ENCODE peak calls at places on chromosomes 5 and 9, in five cellular contexts. One of them, this sample, is unnamed.
A peak's percentile ranks its signal among the peaks of the same experiment; 100 is the strongest.

GRCh38 chr5:103454774-103455173 is 107.8 kb downstream of the NUDT12 start:
- DNase-seq in GM23248: peak; percentile 39
- DNase-seq in lower lobe of right lung: no peak
- DNase-seq in IMR-90: peak; percentile 33
- DNase-seq in CD8-positive, alpha-beta memory T cell: no peak
- DNase-seq in this sample: no peak

GRCh38 chr5:92378961-92379611 is 996.0 kb upstream of the ARRDC3 start:
- DNase-seq in GM23248: peak; percentile 36
- DNase-seq in lower lobe of right lung: no peak
- DNase-seq in IMR-90: peak; percentile 49
- DNase-seq in CD8-positive, alpha-beta memory T cell: no peak
- DNase-seq in this sample: no peak

GRCh38 chr5:170741801-170742200 is 41.7 kb upstream of the GABRP start:
- DNase-seq in GM23248: no peak
- DNase-seq in lower lobe of right lung: no peak
- DNase-seq in IMR-90: no peak
- DNase-seq in CD8-positive, alpha-beta memory T cell: no peak
- DNase-seq in this sample: no peak

GRCh38 chr9:89500008-89500407 is 2.1 kb upstream of the SEMA4D start:
- DNase-seq in GM23248: no peak
- DNase-seq in lower lobe of right lung: no peak
- DNase-seq in IMR-90: no peak
- DNase-seq in CD8-positive, alpha-beta memory T cell: no peak
- DNase-seq in this sample: no peak

GRCh38 chr9:105881654-105882349 is 187.5 kb downstream of the TMEM38B start:
- DNase-seq in GM23248: peak; percentile 61
- DNase-seq in lower lobe of right lung: peak; percentile 52
- DNase-seq in IMR-90: peak; percentile 53
- DNase-seq in CD8-positive, alpha-beta memory T cell: peak; percentile 42
- DNase-seq in this sample: peak; percentile 63

GRCh38 chr5:159884917-159885620 is 31.2 kb upstream of the ADRA1B start:
- DNase-seq in GM23248: peak; percentile 79
- DNase-seq in lower lobe of right lung: no peak
- DNase-seq in IMR-90: peak; percentile 33
- DNase-seq in CD8-positive, alpha-beta memory T cell: no peak
- DNase-seq in this sample: no peak

GRCh38 chr9:108860354-108860753 is 1.7 kb upstream of the ACTL7A start:
- DNase-seq in GM23248: no peak
- DNase-seq in lower lobe of right lung: no peak
- DNase-seq in IMR-90: peak; percentile 7
- DNase-seq in CD8-positive, alpha-beta memory T cell: no peak
- DNase-seq in this sample: no peak

GRCh38 chr9:24487250-24487861 is 58.3 kb downstream of the IZUMO3 start:
- DNase-seq in GM23248: no peak
- DNase-seq in lower lobe of right lung: no peak
- DNase-seq in IMR-90: no peak
- DNase-seq in CD8-positive, alpha-beta memory T cell: no peak
- DNase-seq in this sample: no peak

GRCh38 chr9:109329274-109330258 is 8.7 kb upstream of the EPB41L4B start:
- DNase-seq in GM23248: peak; percentile 88
- DNase-seq in lower lobe of right lung: peak; percentile 71
- DNase-seq in IMR-90: peak; percentile 58
- DNase-seq in CD8-positive, alpha-beta memory T cell: no peak
- DNase-seq in this sample: peak; percentile 89

DNA sequence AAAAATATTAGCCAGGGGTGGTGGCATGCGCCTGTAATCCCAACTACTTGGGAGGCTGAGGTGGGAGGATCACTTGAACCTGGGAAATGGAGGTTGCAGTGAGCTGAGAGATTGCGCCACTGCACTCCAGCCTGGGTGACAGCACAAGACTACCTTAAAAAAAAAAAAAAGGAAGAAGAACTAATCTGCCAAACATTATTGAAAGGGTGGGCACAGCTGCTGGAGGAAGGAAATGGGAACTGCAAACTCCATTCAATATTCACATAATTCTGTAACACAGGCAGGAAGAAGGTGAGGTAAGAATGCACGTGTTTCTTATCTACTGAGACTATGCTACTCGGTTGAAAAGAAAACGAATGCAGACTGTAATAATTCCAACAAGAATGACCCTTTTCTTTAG is 121.1 kb upstream of the GNA14 start:
- DNase-seq in GM23248: no peak
- DNase-seq in lower lobe of right lung: peak; percentile 45
- DNase-seq in IMR-90: no peak
- DNase-seq in CD8-positive, alpha-beta memory T cell: no peak
- DNase-seq in this sample: no peak
- H3K27ac ChIP-seq in GM23248: no peak overlapping the region
- H3K27ac ChIP-seq in lower lobe of right lung: no peak overlapping the region
- H3K27ac ChIP-seq in IMR-90: no peak overlapping the region
- H3K27ac ChIP-seq in CD8-positive, alpha-beta memory T cell: no peak overlapping the region
- H3K27ac ChIP-seq in this sample: no peak overlapping the region

GRCh38 chr5:51386916-51387853 is 3.9 kb downstream of the ISL1 start:
- DNase-seq in GM23248: no peak
- DNase-seq in lower lobe of right lung: no peak
- DNase-seq in IMR-90: no peak
- DNase-seq in CD8-positive, alpha-beta memory T cell: no peak
- DNase-seq in this sample: no peak
- H3K4me3 ChIP-seq in GM23248: no peak overlapping the region
- H3K4me3 ChIP-seq in lower lobe of right lung: no peak overlapping the region
- H3K4me3 ChIP-seq in IMR-90: peak overlapping the region; percentile 5
- H3K4me3 ChIP-seq in CD8-positive, alpha-beta memory T cell: no peak overlapping the region
- H3K4me3 ChIP-seq in this sample: no peak overlapping the region

GRCh38 chr5:146041180-146041789 is 64.1 kb downstream of the PLAC8L1 start:
- DNase-seq in GM23248: peak; percentile 35
- DNase-seq in lower lobe of right lung: no peak
- DNase-seq in IMR-90: no peak
- DNase-seq in CD8-positive, alpha-beta memory T cell: no peak
- DNase-seq in this sample: no peak
- H3K27ac ChIP-seq in GM23248: no peak overlapping the region
- H3K27ac ChIP-seq in lower lobe of right lung: no peak overlapping the region
- H3K27ac ChIP-seq in IMR-90: no peak overlapping the region
- H3K27ac ChIP-seq in CD8-positive, alpha-beta memory T cell: no peak overlapping the region
- H3K27ac ChIP-seq in this sample: no peak overlapping the region

DNA sequence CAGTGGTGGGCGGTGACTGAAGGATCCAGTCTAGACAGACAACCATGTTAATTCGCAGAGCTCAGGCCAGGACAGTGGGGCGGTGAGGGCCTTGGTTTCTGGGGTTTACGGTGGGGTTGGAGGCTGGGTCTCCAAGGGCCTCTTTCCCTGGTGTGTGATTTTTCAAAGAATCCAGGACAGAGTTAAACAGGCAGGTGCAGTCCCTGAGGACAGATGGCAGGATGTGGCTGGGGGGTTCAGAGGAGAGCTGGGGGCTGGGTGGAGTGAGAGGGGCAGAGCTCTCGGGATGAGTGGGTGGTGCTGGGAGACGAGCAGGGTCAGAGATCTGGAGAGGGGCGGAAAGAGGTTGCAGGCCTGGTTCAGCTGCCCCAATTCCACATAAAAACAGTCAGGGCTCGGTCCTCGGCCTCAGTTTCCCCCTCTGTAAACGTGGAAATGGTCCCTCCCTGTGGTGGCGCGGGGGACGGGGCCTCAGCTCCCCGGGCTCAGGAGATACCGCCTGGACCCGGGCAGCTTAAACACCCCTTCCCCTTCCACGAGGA is 145.9 kb downstream of the GAPVD1 start:
- DNase-seq in GM23248: no peak
- DNase-seq in lower lobe of right lung: no peak
- DNase-seq in IMR-90: no peak
- DNase-seq in CD8-positive, alpha-beta memory T cell: no peak
- DNase-seq in this sample: no peak
- H3K4me3 ChIP-seq in GM23248: peak overlapping the region; percentile 73
- H3K4me3 ChIP-seq in lower lobe of right lung: peak overlapping the region; percentile 71
- H3K4me3 ChIP-seq in IMR-90: peak overlapping the region; percentile 82
- H3K4me3 ChIP-seq in CD8-positive, alpha-beta memory T cell: no peak overlapping the region
- H3K4me3 ChIP-seq in this sample: no peak overlapping the region

DNA sequence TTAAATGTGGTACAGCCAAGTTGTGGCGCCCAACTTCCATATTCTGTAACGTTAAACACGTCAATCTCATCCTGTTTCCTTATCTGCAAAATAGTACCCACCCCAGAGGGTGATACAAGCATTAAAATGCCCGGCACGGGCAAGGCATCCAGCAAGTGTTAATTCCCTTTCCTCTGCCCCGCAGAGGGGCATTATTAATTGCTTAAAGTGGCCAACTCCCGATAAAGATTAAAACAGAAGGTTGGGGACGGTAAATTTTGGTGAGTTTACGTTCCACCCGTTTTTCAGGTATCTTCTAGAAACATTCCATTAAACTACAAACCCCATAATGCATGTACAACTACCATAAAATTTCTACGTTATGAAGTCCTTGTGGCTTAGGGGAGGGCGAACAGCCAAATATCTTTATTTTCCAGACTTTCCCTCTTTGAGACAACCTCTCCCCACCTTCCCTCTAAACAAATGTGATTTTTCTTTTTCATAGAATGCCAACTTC is 1.3 kb upstream of the GPBP1 start:
- DNase-seq in GM23248: peak; percentile 54
- DNase-seq in lower lobe of right lung: no peak
- DNase-seq in IMR-90: no peak
- DNase-seq in CD8-positive, alpha-beta memory T cell: peak; percentile 60
- DNase-seq in this sample: no peak
- H3K27ac ChIP-seq in GM23248: peak overlapping the region; percentile 99
- H3K27ac ChIP-seq in lower lobe of right lung: peak overlapping the region; percentile 98
- H3K27ac ChIP-seq in IMR-90: peak overlapping the region; percentile 87
- H3K27ac ChIP-seq in CD8-positive, alpha-beta memory T cell: peak overlapping the region; percentile 97
- H3K27ac ChIP-seq in this sample: peak overlapping the region; percentile 100

GRCh38 chr9:94649100-94649855 is 10.0 kb upstream of the FBP1 start:
- DNase-seq in GM23248: peak; percentile 89
- DNase-seq in lower lobe of right lung: no peak
- DNase-seq in IMR-90: peak; percentile 28
- DNase-seq in CD8-positive, alpha-beta memory T cell: no peak
- DNase-seq in this sample: no peak

GRCh38 chr9:94645901-94646300 is 6.6 kb upstream of the FBP1 start:
- DNase-seq in GM23248: no peak
- DNase-seq in lower lobe of right lung: no peak
- DNase-seq in IMR-90: no peak
- DNase-seq in CD8-positive, alpha-beta memory T cell: no peak
- DNase-seq in this sample: no peak

GRCh38 chr9:94644543-94644942 is 5.2 kb upstream of the FBP1 start:
- DNase-seq in GM23248: peak; percentile 26
- DNase-seq in lower lobe of right lung: no peak
- DNase-seq in IMR-90: no peak
- DNase-seq in CD8-positive, alpha-beta memory T cell: no peak
- DNase-seq in this sample: no peak

GRCh38 chr9:94650924-94651323 is 11.6 kb upstream of the FBP1 start:
- DNase-seq in GM23248: no peak
- DNase-seq in lower lobe of right lung: no peak
- DNase-seq in IMR-90: no peak
- DNase-seq in CD8-positive, alpha-beta memory T cell: no peak
- DNase-seq in this sample: no peak

DNA sequence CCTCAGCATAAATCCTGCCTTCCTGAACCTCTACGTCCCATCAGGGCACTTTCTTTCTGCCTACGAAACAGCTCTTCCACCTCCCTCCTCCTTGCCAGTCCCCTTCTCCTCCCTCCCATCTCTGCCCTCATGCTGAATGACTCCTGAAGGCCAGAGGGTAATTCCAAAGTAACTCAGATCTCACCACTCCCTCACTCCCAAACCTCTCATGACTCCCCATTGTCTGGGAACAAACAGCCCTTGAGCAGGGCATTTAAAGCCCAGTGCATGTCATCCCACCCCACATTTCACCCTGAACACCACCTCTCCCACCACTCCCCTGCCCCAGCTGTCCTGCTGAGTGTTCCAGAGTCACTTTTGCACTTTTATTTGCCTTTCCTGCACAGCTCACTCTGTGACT is 8.9 kb upstream of the FBP1 start:
- DNase-seq in GM23248: no peak
- DNase-seq in lower lobe of right lung: no peak
- DNase-seq in IMR-90: no peak
- DNase-seq in CD8-positive, alpha-beta memory T cell: no peak
- DNase-seq in this sample: no peak
- H3K4me3 ChIP-seq in GM23248: no peak overlapping the region
- H3K4me3 ChIP-seq in lower lobe of right lung: no peak overlapping the region
- H3K4me3 ChIP-seq in IMR-90: no peak overlapping the region
- H3K4me3 ChIP-seq in CD8-positive, alpha-beta memory T cell: no peak overlapping the region
- H3K4me3 ChIP-seq in this sample: no peak overlapping the region

GRCh38 chr5:34684980-34685352 is 28.8 kb downstream of the RAI14 start:
- DNase-seq in GM23248: no peak
- DNase-seq in lower lobe of right lung: no peak
- DNase-seq in IMR-90: no peak
- DNase-seq in CD8-positive, alpha-beta memory T cell: no peak
- DNase-seq in this sample: no peak

GRCh38 chr5:34684281-34684979 is 28.3 kb downstream of the RAI14 start:
- DNase-seq in GM23248: peak; percentile 78
- DNase-seq in lower lobe of right lung: no peak
- DNase-seq in IMR-90: peak; percentile 59
- DNase-seq in CD8-positive, alpha-beta memory T cell: no peak
- DNase-seq in this sample: peak; percentile 48

GRCh38 chr5:34680896-34681295 is 24.8 kb downstream of the RAI14 start:
- DNase-seq in GM23248: no peak
- DNase-seq in lower lobe of right lung: no peak
- DNase-seq in IMR-90: no peak
- DNase-seq in CD8-positive, alpha-beta memory T cell: no peak
- DNase-seq in this sample: no peak

GRCh38 chr5:34685485-34686197 is 29.5 kb downstream of the RAI14 start:
- DNase-seq in GM23248: peak; percentile 92
- DNase-seq in lower lobe of right lung: no peak
- DNase-seq in IMR-90: peak; percentile 79
- DNase-seq in CD8-positive, alpha-beta memory T cell: no peak
- DNase-seq in this sample: no peak

GRCh38 chr5:34682926-34683623 is 26.9 kb downstream of the RAI14 start:
- DNase-seq in GM23248: no peak
- DNase-seq in lower lobe of right lung: no peak
- DNase-seq in IMR-90: peak; percentile 52
- DNase-seq in CD8-positive, alpha-beta memory T cell: no peak
- DNase-seq in this sample: peak; percentile 69
- H3K27ac ChIP-seq in GM23248: no peak overlapping the region
- H3K27ac ChIP-seq in lower lobe of right lung: no peak overlapping the region
- H3K27ac ChIP-seq in IMR-90: peak overlapping the region; percentile 20
- H3K27ac ChIP-seq in CD8-positive, alpha-beta memory T cell: no peak overlapping the region
- H3K27ac ChIP-seq in this sample: no peak overlapping the region

DNA sequence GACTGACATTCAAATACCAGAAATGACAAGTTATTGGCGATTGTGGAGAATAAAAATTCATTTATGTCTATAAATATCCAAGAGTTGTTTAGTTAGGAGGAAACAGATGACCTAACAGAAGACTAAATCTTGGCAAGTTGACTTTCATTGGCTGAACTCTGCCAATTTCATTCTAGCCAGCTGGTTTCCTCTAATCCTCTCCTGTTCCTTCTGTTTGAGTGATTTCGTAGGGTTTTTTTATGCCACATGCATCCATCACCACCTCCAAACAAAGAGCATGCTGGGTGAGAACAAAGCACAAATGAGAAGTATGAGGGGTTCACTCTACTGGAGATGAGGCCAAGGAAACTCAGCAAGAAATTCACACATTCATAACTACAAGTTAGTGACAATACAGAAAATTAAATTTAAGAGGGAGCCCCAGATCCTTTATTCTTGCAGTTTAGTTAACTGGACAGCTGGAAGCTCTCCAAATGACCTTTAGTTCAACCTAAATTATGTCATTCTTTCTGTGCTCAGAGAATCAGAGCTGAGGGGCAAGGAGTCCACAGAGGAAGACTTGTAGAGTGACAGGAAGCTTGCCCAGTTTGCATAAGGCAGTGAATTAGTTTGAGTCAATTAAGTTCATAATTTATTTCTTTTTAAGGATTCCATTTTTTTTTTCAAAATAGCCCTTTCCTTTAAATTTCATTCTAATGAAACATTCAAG is 932.1 kb downstream of the TLE4 start:
- DNase-seq in GM23248: no peak
- DNase-seq in lower lobe of right lung: no peak
- DNase-seq in IMR-90: peak; percentile 6
- DNase-seq in CD8-positive, alpha-beta memory T cell: no peak
- DNase-seq in this sample: no peak
- H3K4me3 ChIP-seq in GM23248: no peak overlapping the region
- H3K4me3 ChIP-seq in lower lobe of right lung: no peak overlapping the region
- H3K4me3 ChIP-seq in IMR-90: no peak overlapping the region
- H3K4me3 ChIP-seq in CD8-positive, alpha-beta memory T cell: no peak overlapping the region
- H3K4me3 ChIP-seq in this sample: no peak overlapping the region